ENCODE peak calls at places on chromosomes 7 and 10, in eight cellular contexts. J is endothelial cell of umbilical vein, A is adrenal gland, G is esophagus squamous epithelium, T is tibial nerve, F is IMR-90, H is GM12891, S is A549. M is an unnamed sample.

GRCh38 chr7:89332026-89332425 is 536.5 kb upstream of the TEX47 start:
- DNase-seq in J (no peak), A (no peak), G (no peak), T (no peak), F (no peak), H (no peak), S (no peak), M (no peak)

GRCh38 chr10:8876171-8876570 is 821.7 kb downstream of the GATA3 start:
- DNase-seq in J (no peak), A (no peak), G (no peak), T (no peak), F (no peak), H (no peak), S (no peak), M (no peak)

GRCh38 chr7:27194002-27194352 is 5.9 kb downstream of the HOXA13 start:
- DNase-seq in J (no peak), A (no peak), G (no peak), T (no peak), F (no peak), H (no peak), S (no peak), M (no peak)

GRCh38 chr10:86139066-86139657 is 227.4 kb downstream of the GRID1 start:
- DNase-seq in J (no peak), A (no peak), G (no peak), T (no peak), F (no peak), H (no peak), S (peak; percentile 29), M (no peak)

GRCh38 chr10:80491251-80492102 is 37.4 kb downstream of the TSPAN14 start:
- DNase-seq in J (no peak), A (no peak), G (no peak), T (no peak), F (no peak), H (no peak), S (peak; percentile 74), M (no peak)

GRCh38 chr10:132783165-132783736 is 2.7 kb downstream of the NKX6-2 start:
- DNase-seq in J (no peak), A (no peak), G (no peak), T (no peak), F (no peak), H (no peak), S (no peak), M (no peak)

GRCh38 chr10:98980353-98980752 is 255.3 kb downstream of the HPSE2 start:
- DNase-seq in J (no peak), A (no peak), G (no peak), T (no peak), F (no peak), H (no peak), S (no peak), M (no peak)

GRCh38 chr10:55174419-55174818 is 373.4 kb upstream of the PCDH15 start:
- DNase-seq in J (no peak), A (no peak), G (no peak), T (no peak), F (no peak), H (no peak), S (peak; percentile 6), M (no peak)

GRCh38 chr7:1397491-1398327 is 61.6 kb downstream of the MICALL2 start:
- DNase-seq in J (no peak), A (no peak), G (no peak), T (no peak), F (peak; percentile 65), H (no peak), S (no peak), M (no peak)

GRCh38 chr7:99129536-99129935 is 14.4 kb downstream of the SMURF1 start:
- DNase-seq in J (no peak), A (no peak), G (no peak), T (no peak), F (no peak), H (no peak), S (no peak), M (no peak)

GRCh38 chr10:50385610-50386009 is 134.3 kb upstream of the ASAH2 start:
- DNase-seq in J (no peak), A (peak; percentile 21), G (no peak), T (peak; percentile 65), F (no peak), H (no peak), S (no peak), M (no peak)

GRCh38 chr7:98452791-98453190 is 51.9 kb upstream of the BAIAP2L1 start:
- DNase-seq in J (no peak), A (no peak), G (no peak), T (no peak), F (no peak), H (no peak), S (no peak), M (no peak)

GRCh38 chr7:47724335-47724982 is 142.5 kb upstream of the TNS3 start:
- DNase-seq in J (peak; percentile 74), A (no peak), G (no peak), T (no peak), F (peak; percentile 96), H (no peak), S (peak; percentile 22), M (peak; percentile 54)

GRCh38 chr10:76491216-76491615 is 1059.8 kb downstream of the LRMDA start:
- DNase-seq in J (peak; percentile 88), A (no peak), G (no peak), T (no peak), F (no peak), H (no peak), S (no peak), M (no peak)

GRCh38 chr10:127619550-127619949 is 70.4 kb downstream of the NPS start:
- DNase-seq in J (no peak), A (no peak), G (no peak), T (no peak), F (no peak), H (no peak), S (no peak), M (no peak)

GRCh38 chr10:110872145-110872983 is 636 bp downstream of the PDCD4 start:
- DNase-seq in J (peak; percentile 58), A (peak; percentile 81), G (no peak), T (peak; percentile 78), F (peak; percentile 81), H (no peak), S (peak; percentile 88), M (peak; percentile 22)
- TF ChIP-seq POLR2A in J (no peak), A (no peak), G (no peak), T (peak; percentile 48), F (peak; percentile 68), H (peak; percentile 14), S (peak; percentile 18), M (no peak)

GRCh38 chr10:88991900-88992237 is 1.3 kb downstream of the FAS start:
- DNase-seq in J (no peak), A (no peak), G (no peak), T (no peak), F (no peak), H (no peak), S (no peak), M (no peak)

GRCh38 chr10:88992945-88993537 is 2.4 kb downstream of the FAS start:
- DNase-seq in J (no peak), A (no peak), G (no peak), T (no peak), F (peak; percentile 54), H (no peak), S (no peak), M (no peak)

GRCh38 chr10:88989824-88990527 is 622 bp upstream of the FAS start:
- DNase-seq in J (peak; percentile 81), A (no peak), G (no peak), T (peak; percentile 52), F (peak; percentile 86), H (no peak), S (no peak), M (no peak)

GRCh38 chr10:88990528-88991160 is at the start of gene FAS:
- DNase-seq in J (peak; percentile 53), A (peak; percentile 86), G (peak; percentile 38), T (peak; percentile 68), F (peak; percentile 57), H (no peak), S (peak; percentile 66), M (peak; percentile 74)

DNA sequence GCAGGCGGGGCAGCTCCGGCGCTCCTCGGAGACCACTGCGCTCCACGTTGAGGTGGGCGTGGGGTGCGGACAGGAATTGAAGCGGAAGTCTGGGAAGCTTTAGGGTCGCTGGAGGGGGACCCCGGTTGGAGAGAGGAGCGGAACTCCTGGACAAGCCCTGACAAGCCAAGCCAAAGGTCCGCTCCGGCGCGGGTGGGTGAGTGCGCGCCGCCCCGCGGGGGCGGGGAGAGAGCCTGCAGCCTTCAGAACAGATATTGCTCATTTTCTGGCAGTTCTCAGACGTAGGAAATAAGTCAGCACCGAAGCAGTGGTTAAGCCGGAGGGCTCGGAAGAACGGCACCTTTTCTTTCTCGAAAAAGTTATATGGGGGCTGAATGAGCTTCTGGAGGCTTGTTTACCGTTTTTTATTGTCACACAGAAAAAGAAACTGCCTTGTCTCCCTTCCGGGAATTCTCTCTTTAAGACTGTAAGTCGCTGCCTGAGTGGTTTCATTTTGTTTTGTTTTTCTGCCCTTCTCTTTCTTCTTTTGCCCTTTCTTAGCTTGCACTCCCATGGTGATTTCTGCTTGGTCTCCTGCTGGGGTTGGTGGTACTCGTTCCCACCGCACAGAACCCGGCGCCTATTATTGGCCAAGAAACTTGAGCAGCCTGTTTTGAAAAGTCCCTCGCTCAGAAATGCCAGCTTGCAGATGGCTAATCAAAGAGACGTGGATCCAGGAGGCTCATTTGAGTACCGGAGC is 732 bp downstream of the FAS start:
- DNase-seq in J (peak; percentile 63), A (peak; percentile 77), G (no peak), T (peak; percentile 72), F (peak; percentile 68), H (no peak), S (peak; percentile 45), M (peak; percentile 51)
- TF ChIP-seq POLR2A in J (no peak), A (peak; percentile 37), G (peak; percentile 69), T (peak; percentile 57), F (peak; percentile 47), H (peak; percentile 67), S (peak; percentile 20), M (peak; percentile 28)

GRCh38 chr7:141840708-141841107 is 577 bp downstream of the PRSS37 start:
- DNase-seq in J (no peak), A (no peak), G (no peak), T (no peak), F (no peak), H (no peak), S (no peak), M (no peak)
- TF ChIP-seq POLR2A in J (no peak), A (no peak), G (no peak), T (no peak), F (no peak), H (no peak), S (no peak), M (no peak)

GRCh38 chr10:114499630-114500190 is 95.4 kb upstream of the AFAP1L2 start:
- DNase-seq in J (no peak), A (no peak), G (no peak), T (no peak), F (no peak), H (no peak), S (no peak), M (no peak)
- TF ChIP-seq POLR2A in J (no peak), A (no peak), G (no peak), T (no peak), F (no peak), H (peak; percentile 23), S (no peak), M (no peak)